ENCODE peak calls at places on chromosome 1, in five cellular contexts. O, C, X, D and S are unnamed samples.
A peak's percentile ranks its signal among the peaks of the same experiment; 100 is the strongest.

GRCh38 chr1:114218397-114219237 is 64.9 kb upstream of the SYT6 start:
- DNase-seq in O (no peak), C (no peak), X (no peak), D (no peak), S (no peak)

GRCh38 chr1:9726905-9727595 is 75.5 kb downstream of the PIK3CD start:
- DNase-seq in O (no peak), C (no peak), X (no peak), D (no peak), S (peak; percentile 14)

GRCh38 chr1:153628638-153629342 is 556 bp downstream of the S100A1 start:
- DNase-seq in O (no peak), C (no peak), X (no peak), D (no peak), S (no peak)

GRCh38 chr1:24351918-24352637 is 32.9 kb downstream of the GRHL3 start:
- DNase-seq in O (no peak), C (no peak), X (no peak), D (no peak), S (no peak)

GRCh38 chr1:161792740-161793139 is 26.6 kb downstream of the ATF6 start:
- DNase-seq in O (no peak), C (no peak), X (peak; percentile 60), D (no peak), S (peak; percentile 50)

GRCh38 chr1:162042361-162042760 is 18.7 kb upstream of the OLFML2B start:
- DNase-seq in O (no peak), C (no peak), X (no peak), D (no peak), S (no peak)

GRCh38 chr1:58768971-58769808 is 14.7 kb downstream of the JUN start:
- DNase-seq in O (peak; percentile 89), C (peak; percentile 72), X (peak; percentile 52), D (peak; percentile 89), S (peak; percentile 78)

GRCh38 chr1:99603699-99604595 is 42.0 kb upstream of the PALMD start:
- DNase-seq in O (no peak), C (no peak), X (no peak), D (no peak), S (no peak)

GRCh38 chr1:60978421-60979357 is 103.7 kb upstream of the NFIA start:
- DNase-seq in O (no peak), C (no peak), X (no peak), D (peak; percentile 42), S (peak; percentile 57)

GRCh38 chr1:222582099-222582774 is 7.5 kb downstream of the TAF1A start:
- DNase-seq in O (no peak), C (no peak), X (no peak), D (no peak), S (no peak)

GRCh38 chr1:159492575-159493323 is 43.1 kb downstream of the OR10J5 start:
- DNase-seq in O (no peak), C (no peak), X (no peak), D (no peak), S (no peak)

GRCh38 chr1:165884690-165885304 is 57.4 kb downstream of the UCK2 start:
- DNase-seq in O (no peak), C (no peak), X (peak; percentile 40), D (no peak), S (no peak)

GRCh38 chr1:198165927-198166647 is 9.3 kb downstream of the NEK7 start:
- DNase-seq in O (no peak), C (no peak), X (no peak), D (no peak), S (no peak)

GRCh38 chr1:201447911-201448871 is 20.8 kb downstream of the PHLDA3 start:
- DNase-seq in O (peak; percentile 73), C (peak; percentile 60), X (peak; percentile 96), D (peak; percentile 87), S (peak; percentile 92)

GRCh38 chr1:109864960-109865611 is 45.6 kb upstream of the CSF1 start:
- DNase-seq in O (no peak), C (no peak), X (peak; percentile 62), D (no peak), S (no peak)

GRCh38 chr1:84339503-84339902 is 38.0 kb downstream of the SAMD13 start:
- DNase-seq in O (no peak), C (no peak), X (no peak), D (no peak), S (no peak)

GRCh38 chr1:109923946-109924275 is 13.3 kb downstream of the CSF1 start:
- DNase-seq in O (no peak), C (no peak), X (no peak), D (no peak), S (no peak)

GRCh38 chr1:84957956-84958355 is 39.0 kb downstream of the MCOLN2 start:
- DNase-seq in O (no peak), C (no peak), X (no peak), D (no peak), S (no peak)

GRCh38 chr1:212762839-212763238 is 28.7 kb downstream of the NSL1 start:
- DNase-seq in O (no peak), C (no peak), X (no peak), D (no peak), S (no peak)

GRCh38 chr1:225877570-225877969 is 4.6 kb downstream of the TMEM63A start:
- DNase-seq in O (peak; percentile 65), C (no peak), X (peak; percentile 96), D (peak; percentile 79), S (peak; percentile 59)

GRCh38 chr1:63626222-63626621 is 33.0 kb downstream of the PGM1 start:
- DNase-seq in O (no peak), C (no peak), X (no peak), D (no peak), S (no peak)

GRCh38 chr1:188706742-188707141 is 1770.9 kb downstream of the BRINP3 start:
- DNase-seq in O (no peak), C (no peak), X (no peak), D (no peak), S (no peak)